ENCODE peak calls at places on chromosome 14, in eight cellular contexts. One of them, this sample, is unnamed.

GRCh38 chr14:88986146-88986841 is 161.8 kb downstream of the TTC8 start:
- DNase-seq in spleen: no peak
- DNase-seq in GM20000: no peak
- DNase-seq in PC-3: peak; percentile 74
- DNase-seq in cardiac fibroblast: peak; percentile 75
- DNase-seq in stomach: no peak
- DNase-seq in heart right ventricle: no peak
- DNase-seq in fibroblast of pulmonary artery: peak; percentile 78
- DNase-seq in this sample: no peak

GRCh38 chr14:26896447-26896846 is 298.6 kb upstream of the NOVA1 start:
- DNase-seq in spleen: no peak
- DNase-seq in GM20000: no peak
- DNase-seq in PC-3: peak; percentile 48
- DNase-seq in cardiac fibroblast: peak; percentile 92
- DNase-seq in stomach: no peak
- DNase-seq in heart right ventricle: peak; percentile 6
- DNase-seq in fibroblast of pulmonary artery: peak; percentile 96
- DNase-seq in this sample: no peak

GRCh38 chr14:70655110-70655826 is 13.6 kb downstream of the TTC9 start:
- DNase-seq in spleen: peak; percentile 92
- DNase-seq in GM20000: peak; percentile 79
- DNase-seq in PC-3: no peak
- DNase-seq in cardiac fibroblast: no peak
- DNase-seq in stomach: peak; percentile 34
- DNase-seq in heart right ventricle: no peak
- DNase-seq in fibroblast of pulmonary artery: peak; percentile 10
- DNase-seq in this sample: peak; percentile 53

GRCh38 chr14:53109028-53109687 is 44.0 kb downstream of the DDHD1 start:
- DNase-seq in spleen: no peak
- DNase-seq in GM20000: peak; percentile 56
- DNase-seq in PC-3: no peak
- DNase-seq in cardiac fibroblast: no peak
- DNase-seq in stomach: no peak
- DNase-seq in heart right ventricle: no peak
- DNase-seq in fibroblast of pulmonary artery: no peak
- DNase-seq in this sample: peak; percentile 46

GRCh38 chr14:72907886-72908285 is 14.0 kb upstream of the DPF3 start:
- DNase-seq in spleen: no peak
- DNase-seq in GM20000: no peak
- DNase-seq in PC-3: peak; percentile 69
- DNase-seq in cardiac fibroblast: no peak
- DNase-seq in stomach: no peak
- DNase-seq in heart right ventricle: no peak
- DNase-seq in fibroblast of pulmonary artery: no peak
- DNase-seq in this sample: peak; percentile 95

GRCh38 chr14:83827383-83827782 is 1702.6 kb upstream of the FLRT2 start:
- DNase-seq in spleen: no peak
- DNase-seq in GM20000: no peak
- DNase-seq in PC-3: no peak
- DNase-seq in cardiac fibroblast: no peak
- DNase-seq in stomach: no peak
- DNase-seq in heart right ventricle: no peak
- DNase-seq in fibroblast of pulmonary artery: no peak
- DNase-seq in this sample: peak; percentile 26

GRCh38 chr14:95609398-95609990 is 74.6 kb downstream of the GLRX5 start:
- DNase-seq in spleen: no peak
- DNase-seq in GM20000: peak; percentile 33
- DNase-seq in PC-3: peak; percentile 56
- DNase-seq in cardiac fibroblast: peak; percentile 19
- DNase-seq in stomach: peak; percentile 51
- DNase-seq in heart right ventricle: peak; percentile 7
- DNase-seq in fibroblast of pulmonary artery: peak; percentile 19
- DNase-seq in this sample: peak; percentile 79

GRCh38 chr14:92540472-92541048 is 27.0 kb downstream of the RIN3 start:
- DNase-seq in spleen: no peak
- DNase-seq in GM20000: no peak
- DNase-seq in PC-3: peak; percentile 96
- DNase-seq in cardiac fibroblast: peak; percentile 100
- DNase-seq in stomach: peak; percentile 64
- DNase-seq in heart right ventricle: peak; percentile 94
- DNase-seq in fibroblast of pulmonary artery: peak; percentile 100
- DNase-seq in this sample: peak; percentile 50

GRCh38 chr14:35932659-35933159 is 106.6 kb downstream of the BRMS1L start:
- DNase-seq in spleen: no peak
- DNase-seq in GM20000: peak; percentile 20
- DNase-seq in PC-3: peak; percentile 21
- DNase-seq in cardiac fibroblast: no peak
- DNase-seq in stomach: no peak
- DNase-seq in heart right ventricle: no peak
- DNase-seq in fibroblast of pulmonary artery: no peak
- DNase-seq in this sample: no peak

GRCh38 chr14:100692859-100693558 is 33.7 kb upstream of the DLK1 start:
- DNase-seq in spleen: no peak
- DNase-seq in GM20000: no peak
- DNase-seq in PC-3: peak; percentile 98
- DNase-seq in cardiac fibroblast: peak; percentile 69
- DNase-seq in stomach: no peak
- DNase-seq in heart right ventricle: no peak
- DNase-seq in fibroblast of pulmonary artery: peak; percentile 66
- DNase-seq in this sample: peak; percentile 58

GRCh38 chr14:68651652-68652432 is 141.0 kb downstream of the ZFP36L1 start:
- DNase-seq in spleen: peak; percentile 54
- DNase-seq in GM20000: no peak
- DNase-seq in PC-3: no peak
- DNase-seq in cardiac fibroblast: no peak
- DNase-seq in stomach: no peak
- DNase-seq in heart right ventricle: no peak
- DNase-seq in fibroblast of pulmonary artery: no peak
- DNase-seq in this sample: no peak

GRCh38 chr14:68651075-68651474 is 141.8 kb downstream of the ZFP36L1 start:
- DNase-seq in spleen: no peak
- DNase-seq in GM20000: no peak
- DNase-seq in PC-3: no peak
- DNase-seq in cardiac fibroblast: no peak
- DNase-seq in stomach: no peak
- DNase-seq in heart right ventricle: no peak
- DNase-seq in fibroblast of pulmonary artery: no peak
- DNase-seq in this sample: no peak

GRCh38 chr14:68653754-68654153 is 139.1 kb downstream of the ZFP36L1 start:
- DNase-seq in spleen: no peak
- DNase-seq in GM20000: no peak
- DNase-seq in PC-3: no peak
- DNase-seq in cardiac fibroblast: no peak
- DNase-seq in stomach: no peak
- DNase-seq in heart right ventricle: no peak
- DNase-seq in fibroblast of pulmonary artery: no peak
- DNase-seq in this sample: no peak

GRCh38 chr14:68653108-68653507 is 139.8 kb downstream of the ZFP36L1 start:
- DNase-seq in spleen: no peak
- DNase-seq in GM20000: no peak
- DNase-seq in PC-3: no peak
- DNase-seq in cardiac fibroblast: no peak
- DNase-seq in stomach: no peak
- DNase-seq in heart right ventricle: no peak
- DNase-seq in fibroblast of pulmonary artery: no peak
- DNase-seq in this sample: no peak

DNA sequence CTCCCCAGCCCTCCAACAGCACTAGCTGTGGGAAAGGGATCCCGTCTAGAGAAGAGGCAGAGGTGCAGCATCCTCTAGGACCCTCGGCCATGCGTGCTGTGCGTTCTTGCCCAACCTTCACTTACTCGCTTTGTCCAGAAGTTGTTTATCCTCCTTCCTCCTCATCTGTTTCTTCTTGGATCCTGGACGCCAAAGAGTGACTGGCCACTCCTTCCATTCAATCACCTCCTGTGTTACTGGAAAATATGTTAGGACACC is 140.5 kb downstream of the ZFP36L1 start:
- DNase-seq in spleen: peak; percentile 57
- DNase-seq in GM20000: no peak
- DNase-seq in PC-3: no peak
- DNase-seq in cardiac fibroblast: no peak
- DNase-seq in stomach: no peak
- DNase-seq in heart right ventricle: no peak
- DNase-seq in fibroblast of pulmonary artery: no peak
- DNase-seq in this sample: no peak
- TF ChIP-seq CTCF in spleen: no peak
- TF ChIP-seq CTCF in GM20000: no peak
- TF ChIP-seq CTCF in PC-3: no peak
- TF ChIP-seq CTCF in cardiac fibroblast: no peak
- TF ChIP-seq CTCF in stomach: no peak
- TF ChIP-seq CTCF in heart right ventricle: no peak
- TF ChIP-seq CTCF in fibroblast of pulmonary artery: no peak
- TF ChIP-seq CTCF in this sample: no peak

GRCh38 chr14:78974691-78975090 is 804.5 kb downstream of the NRXN3 start:
- DNase-seq in spleen: no peak
- DNase-seq in GM20000: no peak
- DNase-seq in PC-3: peak; percentile 28
- DNase-seq in cardiac fibroblast: peak; percentile 28
- DNase-seq in stomach: no peak
- DNase-seq in heart right ventricle: no peak
- DNase-seq in fibroblast of pulmonary artery: peak; percentile 75
- DNase-seq in this sample: peak; percentile 71

GRCh38 chr14:78972440-78972839 is 802.3 kb downstream of the NRXN3 start:
- DNase-seq in spleen: no peak
- DNase-seq in GM20000: no peak
- DNase-seq in PC-3: no peak
- DNase-seq in cardiac fibroblast: no peak
- DNase-seq in stomach: no peak
- DNase-seq in heart right ventricle: no peak
- DNase-seq in fibroblast of pulmonary artery: no peak
- DNase-seq in this sample: no peak

GRCh38 chr14:78967111-78967809 is 797.1 kb downstream of the NRXN3 start:
- DNase-seq in spleen: no peak
- DNase-seq in GM20000: no peak
- DNase-seq in PC-3: peak; percentile 64
- DNase-seq in cardiac fibroblast: peak; percentile 12
- DNase-seq in stomach: no peak
- DNase-seq in heart right ventricle: no peak
- DNase-seq in fibroblast of pulmonary artery: peak; percentile 49
- DNase-seq in this sample: no peak

GRCh38 chr14:78968249-78968648 is 798.1 kb downstream of the NRXN3 start:
- DNase-seq in spleen: no peak
- DNase-seq in GM20000: no peak
- DNase-seq in PC-3: no peak
- DNase-seq in cardiac fibroblast: no peak
- DNase-seq in stomach: no peak
- DNase-seq in heart right ventricle: no peak
- DNase-seq in fibroblast of pulmonary artery: no peak
- DNase-seq in this sample: no peak

GRCh38 chr14:78970677-78971076 is 800.5 kb downstream of the NRXN3 start:
- DNase-seq in spleen: no peak
- DNase-seq in GM20000: no peak
- DNase-seq in PC-3: peak; percentile 19
- DNase-seq in cardiac fibroblast: no peak
- DNase-seq in stomach: no peak
- DNase-seq in heart right ventricle: no peak
- DNase-seq in fibroblast of pulmonary artery: peak; percentile 16
- DNase-seq in this sample: peak; percentile 94
- TF ChIP-seq CTCF in spleen: no peak
- TF ChIP-seq CTCF in GM20000: no peak
- TF ChIP-seq CTCF in PC-3: no peak
- TF ChIP-seq CTCF in cardiac fibroblast: no peak
- TF ChIP-seq CTCF in stomach: no peak
- TF ChIP-seq CTCF in heart right ventricle: no peak
- TF ChIP-seq CTCF in fibroblast of pulmonary artery: no peak
- TF ChIP-seq CTCF in this sample: no peak

DNA sequence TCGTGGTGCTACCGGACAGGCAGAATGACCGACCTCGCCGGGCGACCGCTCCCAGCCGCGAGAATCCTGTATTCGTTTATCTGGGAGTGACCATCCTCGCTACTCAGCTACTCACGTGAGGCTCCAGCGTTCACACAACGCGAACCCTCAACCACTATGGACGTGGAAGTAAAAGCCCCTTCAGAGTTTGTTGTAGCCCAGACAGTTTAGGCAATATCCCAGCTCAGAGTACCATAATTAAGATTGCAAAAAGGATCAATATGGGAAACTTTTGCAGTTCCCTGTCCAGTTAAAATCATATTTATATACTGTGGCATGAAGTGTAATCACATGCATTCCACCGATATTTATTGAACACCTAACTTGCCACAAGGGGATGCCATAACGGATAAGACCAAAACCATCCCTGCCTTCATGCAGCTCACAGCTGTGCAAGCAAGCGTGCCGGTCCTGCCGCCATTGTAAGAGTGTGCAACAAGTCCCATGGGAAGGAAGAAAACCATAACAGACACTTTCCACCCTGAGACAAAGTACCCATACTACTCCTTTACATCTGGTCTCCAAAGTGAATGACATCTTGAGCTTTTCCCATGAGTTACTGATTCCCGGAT is 938 bp upstream of the MAX start:
- DNase-seq in spleen: peak; percentile 84
- DNase-seq in GM20000: no peak
- DNase-seq in PC-3: peak; percentile 29
- DNase-seq in cardiac fibroblast: no peak
- DNase-seq in stomach: no peak
- DNase-seq in heart right ventricle: no peak
- DNase-seq in fibroblast of pulmonary artery: peak; percentile 26
- DNase-seq in this sample: peak; percentile 67
- TF ChIP-seq CTCF in spleen: no peak
- TF ChIP-seq CTCF in GM20000: no peak
- TF ChIP-seq CTCF in PC-3: peak; percentile 50
- TF ChIP-seq CTCF in cardiac fibroblast: no peak
- TF ChIP-seq CTCF in stomach: no peak
- TF ChIP-seq CTCF in heart right ventricle: no peak
- TF ChIP-seq CTCF in fibroblast of pulmonary artery: peak; percentile 4
- TF ChIP-seq CTCF in this sample: peak; percentile 31

DNA sequence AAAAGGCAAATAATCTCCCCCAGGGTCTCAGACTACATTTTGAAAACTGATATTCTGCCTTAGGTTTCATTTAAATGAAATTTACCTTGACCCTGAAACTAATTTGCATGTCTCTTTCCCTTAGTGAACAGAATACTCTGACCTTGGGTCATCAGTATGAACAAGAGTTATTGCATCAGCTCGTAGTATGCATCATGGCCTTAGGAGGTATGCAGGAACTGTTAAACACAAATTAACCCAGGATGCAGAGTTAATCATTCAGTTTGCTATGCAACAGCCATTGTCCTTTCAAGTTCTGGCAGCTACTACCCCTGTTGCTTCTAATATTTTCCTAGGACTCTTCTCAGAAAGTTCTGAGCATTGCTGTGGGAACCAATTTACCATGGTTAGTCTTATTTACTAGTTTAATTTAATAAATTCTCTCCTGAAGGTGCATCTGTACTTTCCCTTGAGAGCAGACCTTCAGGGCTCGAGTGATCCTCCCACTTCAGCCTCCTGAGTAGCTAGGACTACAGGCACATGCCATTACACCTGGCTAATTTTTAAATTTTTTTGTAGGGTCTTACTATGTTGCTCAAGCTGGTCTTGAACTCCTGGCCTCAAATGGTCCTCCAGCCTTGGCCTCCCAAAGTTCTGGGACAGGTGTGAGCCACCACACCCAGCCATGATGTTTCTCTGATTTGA is 126.7 kb downstream of the TTC6 start:
- DNase-seq in spleen: no peak
- DNase-seq in GM20000: no peak
- DNase-seq in PC-3: no peak
- DNase-seq in cardiac fibroblast: no peak
- DNase-seq in stomach: no peak
- DNase-seq in heart right ventricle: no peak
- DNase-seq in fibroblast of pulmonary artery: no peak
- DNase-seq in this sample: no peak
- TF ChIP-seq CTCF in spleen: no peak
- TF ChIP-seq CTCF in GM20000: no peak
- TF ChIP-seq CTCF in PC-3: no peak
- TF ChIP-seq CTCF in cardiac fibroblast: no peak
- TF ChIP-seq CTCF in stomach: no peak
- TF ChIP-seq CTCF in heart right ventricle: no peak
- TF ChIP-seq CTCF in fibroblast of pulmonary artery: no peak
- TF ChIP-seq CTCF in this sample: no peak